ENCODE peak calls at places on chromosomes 6 and 20, in four cellular contexts. P, G, F and W are unnamed samples.
A peak's percentile ranks its signal among the peaks of the same experiment; 100 is the strongest.

GRCh38 chr6:41503435-41503768 is 42.8 kb upstream of the FOXP4 start:
- DNase-seq in G (no peak), F (no peak), P (no peak), W (no peak)

GRCh38 chr20:46324960-46325703 is 16.8 kb upstream of the CDH22 start:
- DNase-seq in G (no peak), F (peak; percentile 34), P (peak; percentile 64), W (no peak)

GRCh38 chr20:20303742-20304141 is 64.2 kb upstream of the INSM1 start:
- DNase-seq in F (no peak), G (no peak), P (no peak), W (no peak)

GRCh38 chr6:22146581-22147468 is 150.0 kb downstream of the PRL start:
- DNase-seq in F (peak; percentile 18), G (no peak), P (peak; percentile 48), W (peak; percentile 41)

GRCh38 chr6:134689177-134689576 is 260.7 kb downstream of the ALDH8A1 start:
- DNase-seq in F (no peak), P (peak; percentile 20), G (no peak), W (peak; percentile 88)

GRCh38 chr6:108156180-108156937 is 9.5 kb upstream of the NR2E1 start:
- DNase-seq in F (no peak), P (no peak), G (no peak), W (no peak)

GRCh38 chr6:95693108-95693507 is 115.8 kb downstream of the MANEA start:
- DNase-seq in P (no peak), G (no peak), F (no peak), W (no peak)

GRCh38 chr20:44720617-44720993 is 5.4 kb downstream of the CCN5 start:
- DNase-seq in G (no peak), P (peak; percentile 94), F (peak; percentile 71), W (peak; percentile 69)

GRCh38 chr6:108957221-108957620 is 109.0 kb downstream of the ARMC2 start:
- DNase-seq in F (no peak), P (no peak), G (no peak), W (no peak)

GRCh38 chr6:154080434-154081189 is 41.6 kb downstream of the OPRM1 start:
- DNase-seq in P (no peak), F (no peak), G (no peak), W (no peak)

GRCh38 chr6:43396408-43397149 is 27.1 kb upstream of the ZNF318 start:
- DNase-seq in G (no peak), P (no peak), F (no peak), W (no peak)

GRCh38 chr20:58313366-58313765 is 3.9 kb downstream of the RAB22A start:
- DNase-seq in G (no peak), F (no peak), P (no peak), W (no peak)

GRCh38 chr20:53774487-53775203 is 181.0 kb upstream of the ZNF217 start:
- DNase-seq in F (peak; percentile 97), P (peak; percentile 92), G (no peak), W (no peak)

GRCh38 chr20:43243672-43244269 is 54.1 kb upstream of the PTPRT start:
- DNase-seq in F (no peak), G (no peak), P (no peak), W (peak; percentile 33)

GRCh38 chr6:18424201-18424600 is 37.1 kb downstream of the RNF144B start:
- DNase-seq in F (no peak), P (no peak), G (no peak), W (no peak)

DNA sequence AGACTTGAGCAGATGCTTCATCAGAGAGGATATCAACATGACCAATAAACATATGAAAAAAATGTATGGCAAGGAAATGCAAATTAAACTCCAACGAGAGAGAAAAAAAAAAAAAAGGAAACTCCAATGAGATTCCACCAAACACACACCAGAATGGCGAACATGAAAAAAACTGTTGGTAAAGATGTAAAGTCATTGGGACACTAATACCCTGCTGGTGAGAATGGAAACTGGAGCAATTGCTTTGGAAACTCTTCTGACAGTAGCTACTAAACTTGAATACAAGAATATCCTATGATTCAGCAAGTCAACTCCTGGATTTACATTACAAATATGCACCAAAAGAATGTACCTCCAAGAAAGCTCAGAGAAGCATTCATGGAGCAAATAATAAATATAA is 260.7 kb upstream of the ECI2 start:
- DNase-seq in P (no peak), G (no peak), F (no peak), W (no peak)
- TF ChIP-seq CTCF in P (no peak), G (no peak), F (peak; percentile 20), W (no peak)

GRCh38 chr20:48828734-48829460 is 1.1 kb upstream of the PREX1 start:
- DNase-seq in P (no peak), F (no peak), G (no peak), W (no peak)

GRCh38 chr20:48825551-48825885 is 2.3 kb downstream of the PREX1 start:
- DNase-seq in G (no peak), F (no peak), P (no peak), W (no peak)

GRCh38 chr20:48826064-48826463 is 1.7 kb downstream of the PREX1 start:
- DNase-seq in G (no peak), P (no peak), F (no peak), W (no peak)

GRCh38 chr20:48827880-48828733 is at the start of gene PREX1:
- DNase-seq in P (peak; percentile 93), F (peak; percentile 32), G (peak; percentile 85), W (peak; percentile 67)

GRCh38 chr20:48826883-48827771 is 672 bp downstream of the PREX1 start:
- DNase-seq in G (no peak), F (no peak), P (peak; percentile 56), W (no peak)
- H3K4me3 ChIP-seq in G (peak overlapping the region; percentile 42), F (peak overlapping the region; percentile 36), P (peak overlapping the region; percentile 80), W (peak overlapping the region; percentile 89)

GRCh38 chr6:84191802-84192201 is 35.6 kb downstream of the CEP162 start:
- DNase-seq in F (no peak), P (no peak), G (no peak), W (no peak)

GRCh38 chr6:84193140-84193708 is 34.2 kb downstream of the CEP162 start:
- DNase-seq in G (no peak), F (peak; percentile 83), P (peak; percentile 81), W (no peak)

GRCh38 chr6:84197708-84198107 is 29.7 kb downstream of the CEP162 start:
- DNase-seq in P (no peak), F (no peak), G (no peak), W (no peak)
- TF ChIP-seq CTCF in P (no peak), F (no peak), G (no peak), W (no peak)

DNA sequence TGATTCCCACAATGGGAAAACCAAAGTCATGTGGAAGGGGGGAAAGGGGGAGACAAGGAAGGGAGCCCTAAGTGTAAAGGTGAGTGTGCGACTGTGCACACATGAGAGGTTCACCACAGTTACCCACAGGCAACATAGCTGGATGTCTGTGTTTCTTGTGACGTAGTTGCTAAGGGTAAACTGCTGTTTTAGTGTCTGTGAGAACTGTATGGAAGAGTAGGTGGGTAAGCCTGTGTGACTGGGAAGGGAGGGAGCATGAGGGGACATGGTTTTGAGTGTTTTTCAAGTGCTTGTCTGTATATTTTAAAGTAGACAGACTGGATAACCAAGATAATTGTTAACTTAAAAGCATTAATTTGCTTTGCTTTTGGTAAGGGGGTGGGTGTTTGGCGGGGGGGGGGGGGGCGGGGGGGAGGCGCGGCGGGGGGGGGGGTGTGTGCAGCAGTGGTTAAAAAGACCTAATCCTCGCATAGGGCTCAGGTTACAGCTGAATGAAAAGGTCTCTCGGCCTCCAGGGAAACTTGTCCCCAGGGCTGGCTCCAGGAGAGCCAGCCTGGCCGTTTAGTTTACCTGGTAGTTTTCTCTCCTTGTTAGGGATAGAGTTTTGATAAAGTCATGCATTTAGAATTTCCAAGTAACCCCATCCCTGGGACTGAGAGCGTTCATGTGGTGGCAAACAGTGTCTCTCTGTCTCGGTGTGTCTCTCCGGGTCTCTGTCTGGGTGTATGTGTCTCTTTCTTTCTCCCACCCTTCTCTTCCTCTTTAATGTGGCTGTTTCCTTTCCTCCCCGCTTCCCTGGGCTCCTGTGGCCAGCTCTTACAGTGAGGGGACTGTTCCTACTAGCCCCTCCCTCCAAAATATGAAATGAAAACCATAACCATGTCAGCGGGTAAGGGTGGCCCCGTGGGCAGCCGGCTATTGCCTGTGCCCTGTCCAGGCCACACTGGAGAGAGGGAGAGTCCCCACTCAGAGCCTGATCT is 3.4 kb downstream of the SCUBE3 start:
- DNase-seq in P (no peak), G (no peak), F (no peak), W (no peak)
- H3K4me3 ChIP-seq in P (no peak overlapping the region), G (no peak overlapping the region), F (no peak overlapping the region), W (no peak overlapping the region)

DNA sequence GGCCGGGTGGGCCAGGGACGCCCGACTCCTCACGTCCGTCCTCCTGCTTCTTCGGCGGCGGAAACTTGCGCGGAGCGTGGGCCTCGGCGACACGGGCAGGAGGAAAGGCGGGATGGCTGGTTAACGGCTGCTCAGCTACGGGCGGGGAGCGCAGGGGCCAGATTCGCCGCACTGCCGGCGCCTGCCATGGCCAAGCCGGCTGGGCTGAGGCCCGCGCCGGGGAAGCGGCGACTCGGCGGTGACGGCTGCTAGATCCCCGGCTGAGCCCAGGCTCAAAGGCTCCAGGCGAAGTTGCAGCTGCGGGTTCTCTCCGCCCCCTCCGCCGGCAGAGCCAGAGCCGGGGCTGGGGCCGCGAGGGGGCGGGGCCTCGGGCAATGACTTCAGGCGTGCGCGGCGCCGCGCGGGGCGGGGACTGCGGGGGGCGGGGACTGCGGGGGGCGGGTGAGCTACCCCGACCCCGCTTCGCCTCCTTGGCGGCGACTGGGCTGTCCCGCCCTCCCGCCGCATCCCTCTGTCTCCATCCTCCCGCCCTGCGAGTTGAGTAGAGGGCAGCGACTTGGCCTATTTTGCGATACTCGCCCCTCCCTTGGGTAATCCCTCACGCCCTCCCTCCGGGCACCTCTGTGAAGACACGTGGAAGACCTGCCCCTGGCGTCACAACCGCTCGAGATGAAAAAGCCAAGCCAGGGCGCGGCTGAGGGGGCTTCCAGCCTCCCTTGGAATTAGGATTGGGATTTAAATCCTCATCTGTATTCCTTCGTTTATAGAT is at the start of gene CEP85L:
- DNase-seq in G (peak; percentile 93), P (peak; percentile 95), F (peak; percentile 80), W (peak; percentile 92)
- TF ChIP-seq CTCF in G (no peak), P (no peak), F (no peak), W (peak; percentile 20)

GRCh38 chr6:1391692-1392309 is 2.4 kb downstream of the FOXF2 start:
- DNase-seq in F (no peak), G (no peak), P (peak; percentile 76), W (no peak)

GRCh38 chr6:1389791-1390070 is 355 bp downstream of the FOXF2 start:
- DNase-seq in P (no peak), G (no peak), F (no peak), W (no peak)

GRCh38 chr6:1388927-1389790 is at the start of gene FOXF2:
- DNase-seq in P (peak; percentile 87), F (no peak), G (no peak), W (no peak)

GRCh38 chr6:1390805-1391511 is 1.6 kb downstream of the FOXF2 start:
- DNase-seq in P (peak; percentile 66), F (peak; percentile 49), G (no peak), W (no peak)

DNA sequence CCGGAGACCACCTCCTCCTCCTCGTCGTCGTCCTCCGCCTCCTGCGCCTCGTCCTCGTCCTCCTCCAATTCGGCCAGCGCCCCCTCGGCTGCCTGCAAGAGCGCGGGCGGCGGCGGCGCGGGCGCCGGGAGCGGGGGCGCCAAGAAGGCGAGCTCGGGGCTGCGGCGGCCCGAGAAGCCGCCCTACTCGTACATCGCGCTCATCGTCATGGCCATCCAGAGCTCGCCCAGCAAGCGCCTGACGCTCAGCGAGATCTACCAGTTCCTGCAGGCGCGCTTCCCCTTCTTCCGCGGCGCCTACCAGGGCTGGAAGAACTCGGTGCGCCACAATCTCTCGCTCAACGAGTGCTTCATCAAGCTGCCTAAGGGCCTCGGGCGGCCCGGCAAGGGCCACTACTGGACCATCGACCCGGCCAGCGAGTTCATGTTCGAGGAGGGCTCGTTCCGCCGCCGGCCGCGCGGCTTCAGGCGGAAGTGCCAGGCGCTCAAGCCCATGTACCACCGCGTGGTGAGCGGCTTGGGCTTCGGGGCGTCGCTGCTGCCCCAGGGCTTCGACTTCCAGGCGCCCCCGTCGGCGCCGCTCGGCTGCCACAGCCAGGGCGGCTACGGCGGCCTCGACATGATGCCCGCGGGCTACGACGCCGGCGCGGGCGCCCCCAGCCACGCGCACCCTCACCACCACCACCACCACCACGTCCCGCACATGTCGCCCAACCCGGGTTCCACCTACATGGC is 862 bp downstream of the FOXF2 start:
- DNase-seq in G (no peak), F (peak; percentile 61), P (peak; percentile 64), W (no peak)
- H3K4me3 ChIP-seq in G (peak overlapping the region; percentile 41), F (peak overlapping the region; percentile 55), P (peak overlapping the region; percentile 100), W (peak overlapping the region; percentile 19)